ENCODE peak calls at places on chromosomes 13 and 19, in ten cellular contexts. E is sigmoid colon, H is prostate gland, C is Panc1, I is GM23338, R is H1, M is breast epithelium, Q is stomach, S is esophagus muscularis mucosa, D is HCT116. A is an unnamed sample.

GRCh38 chr13:52067237-52067636 is 42.7 kb downstream of the UTP14C start:
- DNase-seq in M (no peak), Q (no peak), R (no peak), I (peak; percentile 28), E (no peak), D (peak; percentile 6), H (no peak), C (no peak), S (no peak), A (no peak)

GRCh38 chr13:31775686-31776085 is 36.4 kb downstream of the RXFP2 start:
- DNase-seq in Q (no peak), D (no peak), C (no peak), R (no peak), S (no peak), I (no peak), H (no peak), E (peak; percentile 66), M (no peak), A (no peak)

GRCh38 chr13:39148513-39148961 is 110.3 kb downstream of the NHLRC3 start:
- DNase-seq in H (no peak), C (no peak), D (no peak), E (no peak), I (no peak), S (no peak), Q (no peak), R (no peak), M (no peak), A (no peak)

GRCh38 chr19:29645911-29646310 is 19.4 kb upstream of the PLEKHF1 start:
- DNase-seq in R (no peak), S (no peak), E (no peak), C (no peak), H (peak; percentile 44), I (no peak), D (no peak), M (no peak), Q (peak; percentile 77), A (no peak)

GRCh38 chr13:111049791-111050538 is 65.1 kb upstream of the ARHGEF7 start:
- DNase-seq in E (no peak), I (peak; percentile 66), Q (peak; percentile 35), D (no peak), C (no peak), H (peak; percentile 23), M (no peak), R (peak; percentile 60), S (peak; percentile 90), A (no peak)

GRCh38 chr13:25738342-25738771 is 313.5 kb downstream of the SHISA2 start:
- DNase-seq in M (no peak), I (no peak), S (peak; percentile 78), C (no peak), R (no peak), H (no peak), E (no peak), D (no peak), Q (peak; percentile 37), A (no peak)

GRCh38 chr19:35995655-35995993 is 636 bp downstream of the SDHAF1 start:
- DNase-seq in M (no peak), D (no peak), E (peak; percentile 90), C (no peak), H (no peak), Q (no peak), I (peak; percentile 85), S (no peak), R (peak; percentile 77), A (no peak)

GRCh38 chr13:71962735-71963134 is 95.7 kb upstream of the DACH1 start:
- DNase-seq in D (no peak), H (no peak), R (no peak), E (no peak), Q (no peak), C (no peak), S (no peak), M (no peak), I (peak; percentile 40), A (no peak)

GRCh38 chr19:18357442-18358264 is 17.3 kb downstream of the PGPEP1 start:
- DNase-seq in I (no peak), E (no peak), Q (peak; percentile 40), C (no peak), S (no peak), D (no peak), M (no peak), R (no peak), H (no peak), A (no peak)

GRCh38 chr13:112979406-112979902 is 10.4 kb downstream of the MCF2L start:
- DNase-seq in Q (no peak), D (no peak), S (no peak), H (no peak), R (no peak), C (no peak), E (no peak), M (no peak), I (no peak), A (no peak)

GRCh38 chr13:79659161-79659560 is 178.2 kb downstream of the NDFIP2 start:
- DNase-seq in M (no peak), S (no peak), R (no peak), I (peak; percentile 10), Q (no peak), E (no peak), C (no peak), H (peak; percentile 41), D (no peak), A (no peak)

GRCh38 chr19:2240881-2241760 is 4.5 kb downstream of the SF3A2 start:
- DNase-seq in Q (no peak), D (no peak), C (no peak), H (no peak), E (no peak), M (no peak), S (no peak), I (no peak), R (no peak), A (no peak)

GRCh38 chr19:2243274-2244121 is 5.6 kb upstream of the AMH start:
- DNase-seq in R (no peak), H (no peak), D (no peak), C (no peak), M (no peak), I (no peak), Q (no peak), E (no peak), S (no peak), A (no peak)

GRCh38 chr19:2242811-2243210 is 6.2 kb downstream of the SF3A2 start:
- DNase-seq in H (no peak), E (no peak), M (no peak), R (no peak), I (no peak), Q (no peak), C (no peak), D (no peak), S (no peak), A (no peak)

GRCh38 chr19:2244122-2244411 is 5.1 kb upstream of the AMH start:
- DNase-seq in E (no peak), H (no peak), R (no peak), S (no peak), I (no peak), M (no peak), D (no peak), Q (no peak), C (no peak), A (no peak)

DNA sequence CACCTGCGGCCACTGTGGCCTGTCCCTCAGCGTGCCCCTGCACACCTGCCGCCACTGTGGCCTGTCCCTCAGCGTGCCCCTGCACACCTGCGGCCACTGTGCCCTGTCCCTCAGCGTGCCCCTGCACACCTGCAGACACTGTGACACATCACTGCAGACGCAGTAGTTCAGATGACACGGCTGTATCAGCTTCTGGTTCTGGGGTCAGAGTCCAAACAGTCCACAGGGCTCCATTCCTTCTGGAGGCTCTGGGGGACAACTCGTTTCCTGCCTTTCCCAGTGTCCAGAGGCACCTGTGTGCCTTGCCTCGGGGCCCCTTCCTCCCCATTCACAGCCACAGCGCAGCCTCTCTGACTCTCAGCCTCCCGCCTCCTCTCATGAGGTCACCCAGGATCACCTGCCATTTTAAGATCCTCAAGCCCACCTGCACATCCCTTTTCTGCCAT is 5.5 kb downstream of the SF3A2 start:
- DNase-seq in I (no peak), S (no peak), H (no peak), D (no peak), R (no peak), M (no peak), E (no peak), C (no peak), Q (no peak), A (no peak)
- H3K4me3 ChIP-seq in I (no peak overlapping the region), S (no peak overlapping the region), H (no peak overlapping the region), D (no peak overlapping the region), R (no peak overlapping the region), M (no peak overlapping the region), E (no peak overlapping the region), C (no peak overlapping the region), Q (no peak overlapping the region), A (no peak overlapping the region)

DNA sequence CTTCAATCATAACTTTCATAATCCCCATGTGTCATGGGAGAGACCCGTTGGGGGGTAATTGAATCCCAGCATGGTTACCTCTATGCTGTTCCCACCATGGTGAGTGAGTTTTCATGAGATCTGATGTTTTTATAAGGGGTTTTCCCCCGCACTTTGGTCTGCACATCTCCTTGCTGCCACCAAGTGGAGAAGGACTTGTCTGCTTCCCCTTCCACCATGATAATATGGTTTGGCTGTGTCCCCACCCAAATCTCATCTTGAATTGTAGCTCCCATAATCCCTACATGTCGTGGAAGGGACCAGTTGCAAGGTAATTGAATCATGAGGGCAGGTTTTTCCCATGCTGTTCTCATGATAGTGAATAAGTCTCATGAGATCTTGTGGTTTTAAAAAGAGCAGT is 524.9 kb downstream of the SLITRK5 start:
- DNase-seq in C (no peak), R (no peak), H (no peak), M (no peak), E (no peak), D (no peak), I (no peak), Q (no peak), S (no peak), A (no peak)
- H3K27me3 ChIP-seq in C (no peaks in the 10 kb centered on the region), R (no peaks in the 10 kb centered on the region), H (no peaks in the 10 kb centered on the region), M (no peaks in the 10 kb centered on the region), E (no peaks in the 10 kb centered on the region), D (no peaks in the 10 kb centered on the region), I (no peaks in the 10 kb centered on the region), Q (no peaks in the 10 kb centered on the region), S (no peaks in the 10 kb centered on the region), A (no peaks in the 10 kb centered on the region)

DNA sequence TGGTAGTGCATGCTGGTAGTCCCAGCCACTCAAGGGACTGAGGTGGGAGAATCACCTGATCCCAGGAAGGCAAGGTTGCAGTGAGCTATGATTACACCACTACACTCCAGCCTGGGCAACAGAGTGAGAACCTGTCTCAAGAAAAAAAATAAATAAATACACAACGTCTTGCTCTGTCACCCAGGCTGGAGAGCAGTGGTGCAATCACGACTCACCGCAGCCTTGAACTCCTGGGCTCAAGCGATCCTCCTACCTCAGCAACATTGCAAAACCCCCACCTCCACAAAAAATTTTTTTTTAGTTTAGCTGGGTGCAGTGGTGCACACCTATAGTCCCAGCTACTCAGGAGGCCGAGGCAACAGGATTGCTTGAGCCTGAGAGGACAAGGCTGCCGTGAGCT is 8.8 kb downstream of the TPM4 start:
- DNase-seq in D (no peak), Q (no peak), E (no peak), S (peak; percentile 64), M (no peak), C (no peak), R (no peak), I (no peak), H (no peak), A (no peak)
- TF ChIP-seq POLR2AphosphoS5 in D (no peak), Q (no peak), E (no peak), S (no peak), M (no peak), C (no peak), R (peak; percentile 43), I (no peak), H (no peak), A (no peak)

DNA sequence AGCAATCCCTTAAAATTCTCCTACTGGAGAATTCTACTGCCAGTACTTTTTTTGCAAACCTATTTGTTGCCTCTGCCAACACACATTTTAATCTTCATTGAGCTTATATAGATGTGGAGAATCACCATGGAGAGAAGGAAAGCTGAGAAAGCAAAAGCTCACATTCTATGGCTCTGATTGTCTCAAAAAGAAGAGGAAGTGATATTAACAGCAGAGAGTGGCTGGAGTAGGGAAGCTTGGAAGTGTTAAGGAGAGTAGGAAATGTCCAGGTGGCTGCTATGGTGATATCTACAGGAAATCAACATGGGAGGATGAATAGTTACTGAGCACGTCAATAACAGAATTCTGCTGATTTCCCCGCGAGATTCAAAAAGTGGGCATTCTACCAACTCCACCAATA is 78.8 kb upstream of the TDRD3 start:
- DNase-seq in D (no peak), C (no peak), E (no peak), R (no peak), H (no peak), I (no peak), S (no peak), Q (no peak), M (no peak), A (no peak)
- H3K4me3 ChIP-seq in D (no peak overlapping the region), C (no peak overlapping the region), E (no peak overlapping the region), R (no peak overlapping the region), H (no peak overlapping the region), I (no peak overlapping the region), S (no peak overlapping the region), Q (no peak overlapping the region), M (no peak overlapping the region), A (no peak overlapping the region)

A was measured in vagina.